ENCODE peak calls at places on chromosomes 6 and 20, in six cellular contexts. F is IMR-90, O is tibial artery, Q is ascending aorta, A is mucosa of descending colon, S is Panc1. M is an unnamed sample.

GRCh38 chr6:20438462-20439070 is 36.9 kb downstream of the E2F3 start:
- DNase-seq in F (no peak), O (no peak), Q (no peak), A (no peak), S (no peak), M (no peak)

GRCh38 chr6:167815296-167815980 is 11.3 kb upstream of the AFDN start:
- DNase-seq in F (no peak), O (no peak), Q (no peak), A (peak; percentile 57), S (no peak), M (no peak)

GRCh38 chr20:24144371-24144770 is 155.8 kb upstream of the GGTLC1 start:
- DNase-seq in F (no peak), O (no peak), Q (no peak), A (no peak), S (no peak), M (no peak)

GRCh38 chr6:137258170-137258569 is 39.0 kb upstream of the IFNGR1 start:
- DNase-seq in F (no peak), O (no peak), Q (no peak), A (no peak), S (no peak), M (no peak)

GRCh38 chr20:18428490-18429173 is 38.2 kb downstream of the DZANK1 start:
- DNase-seq in F (peak; percentile 16), O (no peak), Q (peak; percentile 69), A (peak; percentile 62), S (no peak), M (no peak)

GRCh38 chr20:40961686-40962640 is 66.7 kb upstream of the TOP1 start:
- DNase-seq in F (peak; percentile 7), O (no peak), Q (peak; percentile 40), A (no peak), S (no peak), M (no peak)

GRCh38 chr6:170260686-170261085 is 30.2 kb downstream of the DLL1 start:
- DNase-seq in F (no peak), O (no peak), Q (no peak), A (no peak), S (no peak), M (no peak)

GRCh38 chr6:69937402-69938131 is 71.2 kb downstream of the COL19A1 start:
- DNase-seq in F (no peak), O (no peak), Q (no peak), A (no peak), S (no peak), M (no peak)

GRCh38 chr6:107409942-107410341 is 49.4 kb downstream of the PDSS2 start:
- DNase-seq in F (no peak), O (no peak), Q (no peak), A (no peak), S (no peak), M (no peak)

GRCh38 chr20:38250607-38251006 is 9.9 kb downstream of the KIAA1755 start:
- DNase-seq in F (no peak), O (no peak), Q (peak; percentile 49), A (no peak), S (no peak), M (no peak)

GRCh38 chr6:70700922-70701876 is 33.5 kb downstream of the SMAP1 start:
- DNase-seq in F (no peak), O (no peak), Q (no peak), A (no peak), S (no peak), M (no peak)

GRCh38 chr6:27111743-27112142 is 135.8 kb upstream of the PRSS16 start:
- DNase-seq in F (no peak), O (no peak), Q (no peak), A (no peak), S (no peak), M (no peak)

GRCh38 chr6:113995632-113996031 is 24.7 kb upstream of the HDAC2 start:
- DNase-seq in F (peak; percentile 98), O (no peak), Q (peak; percentile 82), A (peak; percentile 56), S (peak; percentile 88), M (peak; percentile 60)

GRCh38 chr6:170036916-170037315 is 254.0 kb downstream of the DLL1 start:
- DNase-seq in F (no peak), O (peak; percentile 7), Q (peak; percentile 43), A (no peak), S (no peak), M (no peak)

GRCh38 chr6:26249959-26250805 is 114.8 kb upstream of the BTN3A2 start:
- DNase-seq in F (peak; percentile 73), O (no peak), Q (peak; percentile 72), A (peak; percentile 85), S (no peak), M (peak; percentile 16)

GRCh38 chr6:144286503-144287393 is 1.6 kb downstream of the UTRN start:
- DNase-seq in F (peak; percentile 93), O (peak; percentile 62), Q (peak; percentile 85), A (peak; percentile 80), S (peak; percentile 80), M (peak; percentile 47)
- TF ChIP-seq CTCF in F (no peak), O (no peak), Q (no peak), A (no peak), S (no peak), M (no peak)

DNA sequence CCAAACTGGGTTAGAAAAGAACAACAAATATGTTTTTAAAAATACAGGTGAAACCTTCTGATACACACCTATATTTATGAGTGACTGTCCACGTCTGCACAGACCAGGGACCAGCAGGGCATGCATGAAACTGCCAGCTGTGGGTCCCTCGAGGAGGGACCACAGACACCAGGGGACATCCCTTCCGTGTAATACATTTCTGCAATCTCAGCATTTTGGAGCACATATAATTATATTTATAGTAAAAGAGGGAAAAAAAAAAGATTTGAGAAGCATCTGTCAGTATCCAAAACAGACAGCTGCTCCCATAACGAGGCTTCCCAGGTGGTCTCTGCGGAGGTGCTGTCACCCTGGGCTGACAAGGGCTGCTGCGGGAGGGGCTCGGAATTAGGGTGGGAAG is 40.2 kb downstream of the PMEPA1 start:
- DNase-seq in F (no peak), O (no peak), Q (no peak), A (no peak), S (no peak), M (no peak)
- H3K4me1 ChIP-seq in F (peaks cover 1% of the 10 kb centered on the region), O (peaks cover 91% of the 10 kb centered on the region), Q (peaks cover 74% of the 10 kb centered on the region), A (peaks cover 5% of the 10 kb centered on the region), S (no peaks in the 10 kb centered on the region), M (no peaks in the 10 kb centered on the region)

GRCh38 chr20:44745122-44745521 is 543 bp upstream of the KCNK15 start:
- DNase-seq in F (no peak), O (no peak), Q (no peak), A (no peak), S (no peak), M (no peak)

GRCh38 chr20:44746367-44747165 is 901 bp downstream of the KCNK15 start:
- DNase-seq in F (no peak), O (no peak), Q (no peak), A (no peak), S (no peak), M (no peak)

GRCh38 chr20:44748005-44748370 is 2.3 kb downstream of the KCNK15 start:
- DNase-seq in F (no peak), O (no peak), Q (no peak), A (no peak), S (no peak), M (no peak)

GRCh38 chr20:44745560-44746366 is at the start of gene KCNK15:
- DNase-seq in F (peak; percentile 17), O (peak; percentile 64), Q (peak; percentile 86), A (peak; percentile 54), S (no peak), M (no peak)

DNA sequence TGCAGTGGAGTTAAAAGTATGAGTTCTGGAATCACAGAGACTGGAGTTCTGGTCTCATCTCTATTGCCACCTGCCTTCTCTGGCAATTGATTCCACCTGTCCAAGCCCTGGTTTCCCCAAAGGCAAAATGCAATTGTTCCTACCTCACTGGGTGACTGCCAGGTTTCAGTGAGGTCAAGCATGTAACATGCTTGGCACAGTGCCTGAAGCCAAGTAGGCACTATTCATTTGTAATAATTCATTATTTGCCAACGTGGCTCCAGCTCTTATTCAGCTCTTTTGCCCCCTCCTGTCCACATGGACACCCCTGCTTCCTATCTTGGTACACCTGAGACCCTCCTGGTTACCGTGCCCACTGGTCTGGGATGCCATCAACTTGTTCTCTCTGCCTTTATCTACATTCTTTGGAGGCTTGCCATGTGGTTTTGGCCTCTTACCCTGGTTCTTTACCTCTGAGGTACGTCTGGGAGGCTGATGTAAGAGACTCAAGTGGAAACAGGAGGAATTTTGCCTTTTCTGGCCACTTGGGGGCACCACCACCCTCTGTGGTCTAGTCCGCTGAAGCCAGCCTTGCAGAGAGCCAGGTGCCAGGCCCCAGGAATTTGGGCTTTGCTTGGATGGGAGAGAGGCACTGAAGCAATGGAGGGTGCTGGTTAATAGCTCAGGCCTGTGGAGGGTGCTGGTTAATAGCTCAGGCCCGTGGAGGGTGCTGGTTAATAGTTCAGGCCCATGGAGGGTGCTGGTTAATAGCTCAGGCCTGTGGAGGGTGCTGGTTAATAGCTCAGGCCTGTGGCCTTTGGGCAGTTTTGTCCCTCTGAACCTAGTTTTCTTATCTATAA is 1.7 kb downstream of the KCNK15 start:
- DNase-seq in F (peak; percentile 53), O (peak; percentile 86), Q (peak; percentile 92), A (peak; percentile 75), S (peak; percentile 69), M (peak; percentile 63)
- TF ChIP-seq CTCF in F (peak; percentile 66), O (peak; percentile 70), Q (peak; percentile 65), A (peak; percentile 59), S (peak; percentile 88), M (peak; percentile 65)

DNA sequence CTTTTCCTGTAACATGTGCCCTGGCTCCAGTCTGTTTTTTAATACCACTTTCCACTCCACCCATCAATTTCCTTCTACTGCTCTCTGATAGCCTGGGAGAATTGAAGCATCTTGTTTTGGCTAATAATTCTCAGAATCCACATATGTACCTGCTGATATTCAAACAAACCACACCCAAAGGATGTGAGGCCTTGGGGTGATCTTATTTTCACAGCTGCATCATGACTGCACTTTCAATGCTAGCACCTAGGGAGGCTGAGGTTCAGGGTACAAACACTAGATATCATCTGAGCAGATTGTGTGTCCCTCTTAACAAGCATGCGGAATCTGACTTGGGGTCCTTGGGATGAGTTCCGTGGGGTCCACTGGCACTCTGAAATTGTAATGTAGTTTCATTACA is 12.7 kb downstream of the FNDC1 start:
- DNase-seq in F (no peak), O (no peak), Q (no peak), A (no peak), S (no peak), M (no peak)
- H3K4me1 ChIP-seq in F (no peaks in the 10 kb centered on the region), O (no peaks in the 10 kb centered on the region), Q (no peaks in the 10 kb centered on the region), A (no peaks in the 10 kb centered on the region), S (no peaks in the 10 kb centered on the region), M (no peaks in the 10 kb centered on the region)

M was measured in gastrocnemius medialis.